ENCODE peak calls at places on chromosomes 12 and 14, in four cellular contexts. A, J, H and U are unnamed samples.

GRCh38 chr12:109734219-109735000 is 20.8 kb downstream of the FAM222A start:
- DNase-seq in A (no peak), J (no peak), H (peak; percentile 79), U (no peak)

GRCh38 chr14:90274019-90274418 is 17.7 kb downstream of the PSMC1 start:
- DNase-seq in A (no peak), J (no peak), H (no peak), U (no peak)

GRCh38 chr12:28054583-28054982 is 82.0 kb upstream of the PTHLH start:
- DNase-seq in A (no peak), J (no peak), H (no peak), U (no peak)

GRCh38 chr12:78684419-78684818 is 180.2 kb upstream of the SYT1 start:
- DNase-seq in A (no peak), J (no peak), H (no peak), U (peak; percentile 14)

GRCh38 chr12:60205500-60205899 is 609.7 kb downstream of the SLC16A7 start:
- DNase-seq in A (peak; percentile 57), J (no peak), H (peak; percentile 10), U (peak; percentile 41)

GRCh38 chr14:61418749-61419148 is 97.4 kb downstream of the PRKCH start:
- DNase-seq in A (no peak), J (no peak), H (no peak), U (no peak)

GRCh38 chr14:53384536-53384935 is 231.4 kb upstream of the DDHD1 start:
- DNase-seq in A (no peak), J (no peak), H (no peak), U (no peak)

GRCh38 chr12:25322918-25323773 is 72.4 kb upstream of the KRAS start:
- DNase-seq in A (peak; percentile 92), J (no peak), H (no peak), U (no peak)

GRCh38 chr14:49549881-49550280 is 36.3 kb downstream of the RPS29 start:
- DNase-seq in A (peak; percentile 18), J (no peak), H (peak; percentile 73), U (peak; percentile 46)

GRCh38 chr12:75694891-75695290 is 183.5 kb upstream of the KRR1 start:
- DNase-seq in A (no peak), J (no peak), H (no peak), U (no peak)

GRCh38 chr12:78863482-78864427 is 819 bp upstream of the SYT1 start:
- DNase-seq in A (peak; percentile 65), J (no peak), H (peak; percentile 81), U (peak; percentile 35)

GRCh38 chr14:68564236-68564825 is 228.5 kb downstream of the ZFP36L1 start:
- DNase-seq in A (no peak), J (no peak), H (peak; percentile 25), U (no peak)

GRCh38 chr14:71449316-71450055 is 482.7 kb upstream of the RGS6 start:
- DNase-seq in A (no peak), J (no peak), H (no peak), U (no peak)

GRCh38 chr12:12725086-12725955 is 8.2 kb downstream of the CDKN1B start:
- DNase-seq in A (peak; percentile 99), J (peak; percentile 92), H (peak; percentile 95), U (peak; percentile 98)

GRCh38 chr12:62694632-62695031 is 228.0 kb downstream of the MON2 start:
- DNase-seq in A (no peak), J (no peak), H (no peak), U (no peak)

GRCh38 chr12:42283739-42284138 is 42.2 kb downstream of the ZCRB1 start:
- DNase-seq in A (no peak), J (no peak), H (no peak), U (no peak)

GRCh38 chr12:24565300-24565699 is 383.6 kb downstream of the BCAT1 start:
- DNase-seq in A (no peak), J (no peak), H (no peak), U (no peak)

GRCh38 chr12:117805865-117806264 is 162.9 kb downstream of the KSR2 start:
- DNase-seq in A (no peak), J (no peak), H (no peak), U (no peak)

GRCh38 chr12:124577374-124577773 is 10.0 kb upstream of the NCOR2 start:
- DNase-seq in A (no peak), J (no peak), H (no peak), U (no peak)

GRCh38 chr14:102282751-102283465 is 22.1 kb downstream of the MOK start:
- DNase-seq in A (no peak), J (no peak), H (no peak), U (no peak)

GRCh38 chr14:91929700-91930099 is 17.8 kb downstream of the FBLN5 start:
- DNase-seq in A (peak; percentile 23), J (no peak), H (no peak), U (no peak)

GRCh38 chr14:104136472-104137296 is 1.7 kb upstream of the KIF26A start:
- DNase-seq in A (no peak), J (no peak), H (peak; percentile 55), U (no peak)

GRCh38 chr12:106696071-106696470 is 78.4 kb upstream of the RIC8B start:
- DNase-seq in A (no peak), J (no peak), H (no peak), U (no peak)

DNA sequence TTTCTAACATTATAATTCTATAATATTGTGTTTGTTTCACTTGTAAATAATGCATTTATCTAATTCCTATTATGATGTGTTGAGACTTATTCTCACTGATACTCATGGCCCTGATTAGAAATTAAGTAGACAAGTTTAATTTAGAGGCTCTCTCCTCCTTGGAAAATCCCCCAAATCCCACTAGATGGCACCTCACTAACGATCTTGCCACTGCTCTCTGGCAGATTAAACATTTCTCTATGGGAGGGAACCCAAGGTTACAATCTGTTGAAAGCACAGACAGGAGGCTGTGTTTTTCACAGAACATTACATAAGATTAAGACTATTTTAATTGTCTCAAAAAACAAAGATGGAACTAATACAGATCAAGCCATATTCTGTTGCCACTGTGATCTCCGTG is 318.7 kb downstream of the LRFN5 start:
- DNase-seq in A (no peak), J (peak; percentile 17), H (peak; percentile 48), U (no peak)
- TF ChIP-seq CTCF in A (peak; percentile 24), J (peak; percentile 56), H (peak; percentile 56), U (no peak)

GRCh38 chr12:15405601-15406000 is 83.3 kb downstream of the PTPRO start:
- DNase-seq in A (no peak), J (no peak), H (no peak), U (no peak)
- TF ChIP-seq CTCF in A (no peak), J (no peak), H (no peak), U (no peak)

GRCh38 chr12:122121341-122122192 is 43.0 kb downstream of the MLXIP start:
- DNase-seq in A (no peak), J (no peak), H (peak; percentile 0), U (no peak)

GRCh38 chr12:122111070-122111750 is 32.7 kb downstream of the MLXIP start:
- DNase-seq in A (no peak), J (no peak), H (no peak), U (no peak)

GRCh38 chr12:122117979-122118378 is 39.4 kb downstream of the MLXIP start:
- DNase-seq in A (no peak), J (no peak), H (no peak), U (no peak)

DNA sequence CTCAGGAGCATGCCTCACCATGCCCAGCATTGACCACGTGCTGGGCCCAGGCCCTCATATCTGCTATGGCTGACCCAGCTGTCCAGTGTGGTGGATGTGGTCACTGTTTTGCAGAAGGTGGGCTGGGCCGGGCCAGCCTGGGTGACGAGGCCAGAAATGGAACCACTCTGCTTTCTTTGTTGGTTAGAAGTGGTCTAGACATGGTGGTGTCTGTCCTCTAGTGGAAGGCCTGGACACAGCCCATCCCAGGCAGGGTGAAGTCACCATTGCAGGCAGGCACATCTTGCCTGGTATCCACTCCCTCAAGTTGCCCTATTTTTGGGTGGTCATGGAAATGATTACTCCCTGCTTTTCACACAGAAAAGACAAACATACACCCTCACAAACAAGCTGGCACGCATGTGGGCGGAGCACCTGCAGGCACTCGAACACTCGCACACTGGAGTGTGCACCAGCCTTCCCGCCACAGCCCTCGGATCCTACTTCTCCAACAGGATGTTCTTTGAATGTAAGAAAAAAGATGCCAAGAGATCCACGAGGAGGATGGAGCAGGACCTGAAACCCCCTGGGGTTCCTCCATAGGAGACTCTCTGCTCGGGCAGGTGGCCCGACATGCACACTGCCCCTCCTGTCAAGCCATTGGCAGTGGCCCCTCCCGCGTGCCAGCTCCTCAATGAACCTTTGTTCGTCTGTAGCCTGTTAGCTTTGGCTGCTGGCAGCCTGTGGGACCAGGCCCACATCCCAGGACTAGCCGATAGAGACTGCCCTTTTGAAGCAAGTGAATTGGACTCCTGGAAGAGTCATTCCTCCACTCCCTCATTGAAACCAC is 38.4 kb downstream of the MLXIP start:
- DNase-seq in A (no peak), J (no peak), H (no peak), U (no peak)
- TF ChIP-seq CTCF in A (no peak), J (no peak), H (no peak), U (no peak)

GRCh38 chr12:94980577-94980976 is 22.9 kb downstream of the NDUFA12 start:
- DNase-seq in A (peak; percentile 5), J (no peak), H (no peak), U (no peak)
- TF ChIP-seq CTCF in A (peak; percentile 23), J (peak; percentile 30), H (peak; percentile 30), U (peak; percentile 55)

GRCh38 chr12:80834724-80835123 is 103.0 kb downstream of the LIN7A start:
- DNase-seq in A (no peak), J (no peak), H (no peak), U (no peak)

GRCh38 chr12:80838708-80839107 is 99.0 kb downstream of the LIN7A start:
- DNase-seq in A (peak; percentile 56), J (no peak), H (peak; percentile 40), U (no peak)

GRCh38 chr12:80838024-80838658 is 99.6 kb downstream of the LIN7A start:
- DNase-seq in A (no peak), J (no peak), H (no peak), U (no peak)

GRCh38 chr12:80837342-80837978 is 100.3 kb downstream of the LIN7A start:
- DNase-seq in A (peak; percentile 61), J (peak; percentile 20), H (peak; percentile 72), U (peak; percentile 71)
- TF ChIP-seq CTCF in A (peak; percentile 87), J (peak; percentile 71), H (peak; percentile 82), U (peak; percentile 83)

DNA sequence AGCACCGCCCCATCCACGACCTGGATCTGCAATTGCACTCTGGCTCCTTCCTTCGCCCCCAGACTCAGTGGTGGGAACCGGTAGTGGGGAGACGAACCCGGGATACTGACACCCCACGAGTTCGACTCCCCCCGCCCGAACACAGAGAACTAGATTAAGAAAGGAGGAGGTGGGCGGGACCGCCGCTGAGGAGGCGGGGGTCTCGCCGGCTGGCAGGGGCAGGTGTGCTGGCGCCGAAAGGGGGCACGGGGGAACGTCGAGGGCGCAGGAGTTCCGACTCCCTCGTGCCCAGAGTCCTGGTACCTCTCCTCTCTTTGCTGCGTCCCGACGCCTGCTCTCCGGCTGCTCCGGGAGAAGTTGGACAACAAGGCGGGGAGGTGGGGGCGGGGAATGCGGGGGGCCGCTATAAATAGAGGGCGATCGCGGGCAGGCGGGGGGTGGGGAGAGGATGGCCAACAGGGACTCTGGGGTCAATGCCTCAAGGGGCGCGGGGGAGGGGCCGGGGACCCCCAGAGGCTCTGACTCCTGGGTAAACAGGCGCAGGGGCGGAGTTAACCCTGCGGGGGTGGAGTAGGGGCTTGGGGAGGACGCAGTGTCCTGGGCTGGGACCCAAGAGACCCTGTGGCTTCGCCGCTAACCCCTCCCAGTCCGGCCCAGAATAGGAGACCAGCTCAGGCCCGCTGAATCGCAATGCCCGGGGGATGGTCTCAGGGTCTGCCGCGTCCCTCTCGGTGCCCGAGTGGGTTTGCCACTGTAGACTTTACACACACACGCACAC is 702 bp upstream of the NDRG2 start:
- DNase-seq in A (no peak), J (no peak), H (peak; percentile 58), U (no peak)
- TF ChIP-seq CTCF in A (no peak), J (no peak), H (no peak), U (no peak)

GRCh38 chr14:76467843-76468242 is 91.9 kb downstream of the ESRRB start:
- DNase-seq in A (no peak), J (no peak), H (no peak), U (no peak)

GRCh38 chr14:76472199-76472723 is 96.3 kb downstream of the ESRRB start:
- DNase-seq in A (no peak), J (no peak), H (no peak), U (no peak)

GRCh38 chr14:76473381-76474263 is 97.7 kb downstream of the ESRRB start:
- DNase-seq in A (peak; percentile 6), J (no peak), H (peak; percentile 65), U (no peak)
- TF ChIP-seq CTCF in A (no peak), J (no peak), H (peak; percentile 57), U (peak; percentile 22)